ENCODE peak calls at places on chromosomes 16 and 17, in eight cellular contexts. One of them, this sample, is unnamed. For H3K4me1 and H3K36me3, the result is how much of the 10 kb centered on the place peaks cover.

GRCh38 chr16:70574595-70575271 is 51.1 kb downstream of the SF3B3 start:
- DNase-seq in IMR-90: peak
- DNase-seq in left ventricle myocardium inferior: no peak
- DNase-seq in aorta: no peak
- DNase-seq in esophagus squamous epithelium: no peak
- DNase-seq in adrenal gland: no peak
- DNase-seq in CD8-positive, alpha-beta T cell: no peak
- DNase-seq in A673: no peak
- DNase-seq in this sample: no peak

GRCh38 chr16:89320717-89321501 is 103.4 kb downstream of the ZNF778 start:
- DNase-seq in A673: peak
- DNase-seq in adrenal gland: peak
- DNase-seq in esophagus squamous epithelium: no peak
- DNase-seq in CD8-positive, alpha-beta T cell: no peak
- DNase-seq in IMR-90: peak
- DNase-seq in aorta: no peak
- DNase-seq in left ventricle myocardium inferior: peak
- DNase-seq in this sample: no peak

GRCh38 chr17:72710185-72710584 is 382.3 kb downstream of the SLC39A11 start:
- DNase-seq in A673: no peak
- DNase-seq in left ventricle myocardium inferior: no peak
- DNase-seq in esophagus squamous epithelium: no peak
- DNase-seq in aorta: no peak
- DNase-seq in adrenal gland: no peak
- DNase-seq in CD8-positive, alpha-beta T cell: no peak
- DNase-seq in IMR-90: no peak
- DNase-seq in this sample: no peak

GRCh38 chr17:62614142-62614541 is 13.3 kb upstream of the MRC2 start:
- DNase-seq in CD8-positive, alpha-beta T cell: no peak
- DNase-seq in aorta: no peak
- DNase-seq in IMR-90: peak
- DNase-seq in esophagus squamous epithelium: no peak
- DNase-seq in A673: no peak
- DNase-seq in left ventricle myocardium inferior: no peak
- DNase-seq in adrenal gland: no peak
- DNase-seq in this sample: no peak

GRCh38 chr16:65315004-65315398 is 193.1 kb upstream of the CDH11 start:
- DNase-seq in adrenal gland: peak
- DNase-seq in A673: no peak
- DNase-seq in left ventricle myocardium inferior: peak
- DNase-seq in IMR-90: no peak
- DNase-seq in aorta: peak
- DNase-seq in CD8-positive, alpha-beta T cell: no peak
- DNase-seq in esophagus squamous epithelium: no peak
- DNase-seq in this sample: no peak

GRCh38 chr17:5757306-5757907 is 173.1 kb upstream of the NLRP1 start:
- DNase-seq in esophagus squamous epithelium: no peak
- DNase-seq in CD8-positive, alpha-beta T cell: no peak
- DNase-seq in IMR-90: no peak
- DNase-seq in left ventricle myocardium inferior: no peak
- DNase-seq in aorta: no peak
- DNase-seq in A673: no peak
- DNase-seq in adrenal gland: peak
- DNase-seq in this sample: no peak

GRCh38 chr16:12120331-12120981 is 143.9 kb downstream of the SNX29 start:
- DNase-seq in esophagus squamous epithelium: no peak
- DNase-seq in CD8-positive, alpha-beta T cell: no peak
- DNase-seq in aorta: peak
- DNase-seq in A673: peak
- DNase-seq in left ventricle myocardium inferior: peak
- DNase-seq in IMR-90: peak
- DNase-seq in adrenal gland: peak
- DNase-seq in this sample: no peak

GRCh38 chr17:44235583-44235936 is 16.1 kb upstream of the UBTF start:
- DNase-seq in aorta: no peak
- DNase-seq in IMR-90: peak
- DNase-seq in CD8-positive, alpha-beta T cell: no peak
- DNase-seq in esophagus squamous epithelium: no peak
- DNase-seq in adrenal gland: no peak
- DNase-seq in A673: no peak
- DNase-seq in left ventricle myocardium inferior: no peak
- DNase-seq in this sample: no peak

GRCh38 chr16:3596101-3596861 is 15.1 kb downstream of the SLX4 start:
- DNase-seq in IMR-90: no peak
- DNase-seq in left ventricle myocardium inferior: no peak
- DNase-seq in adrenal gland: no peak
- DNase-seq in esophagus squamous epithelium: no peak
- DNase-seq in aorta: peak
- DNase-seq in CD8-positive, alpha-beta T cell: no peak
- DNase-seq in A673: no peak
- DNase-seq in this sample: no peak

GRCh38 chr17:33968350-33969044 is 286.6 kb upstream of the CCL2 start:
- DNase-seq in A673: no peak
- DNase-seq in CD8-positive, alpha-beta T cell: peak
- DNase-seq in esophagus squamous epithelium: no peak
- DNase-seq in adrenal gland: no peak
- DNase-seq in aorta: no peak
- DNase-seq in left ventricle myocardium inferior: no peak
- DNase-seq in IMR-90: no peak
- DNase-seq in this sample: peak

GRCh38 chr17:8365143-8365542 is 11.4 kb downstream of the KRABD2 start:
- DNase-seq in left ventricle myocardium inferior: no peak
- DNase-seq in CD8-positive, alpha-beta T cell: no peak
- DNase-seq in adrenal gland: no peak
- DNase-seq in A673: no peak
- DNase-seq in aorta: no peak
- DNase-seq in esophagus squamous epithelium: no peak
- DNase-seq in IMR-90: peak
- DNase-seq in this sample: no peak

GRCh38 chr17:82112866-82113390 is 14.9 kb upstream of the FASN start:
- DNase-seq in IMR-90: no peak
- DNase-seq in adrenal gland: no peak
- DNase-seq in A673: no peak
- DNase-seq in esophagus squamous epithelium: no peak
- DNase-seq in CD8-positive, alpha-beta T cell: no peak
- DNase-seq in aorta: no peak
- DNase-seq in left ventricle myocardium inferior: no peak
- DNase-seq in this sample: no peak

GRCh38 chr17:69525920-69526841 is 111.7 kb downstream of the MAP2K6 start:
- DNase-seq in aorta: no peak
- DNase-seq in CD8-positive, alpha-beta T cell: no peak
- DNase-seq in A673: peak
- DNase-seq in left ventricle myocardium inferior: peak
- DNase-seq in esophagus squamous epithelium: no peak
- DNase-seq in IMR-90: peak
- DNase-seq in adrenal gland: peak
- DNase-seq in this sample: no peak

GRCh38 chr16:85353839-85354622 is 241.8 kb upstream of the CIBAR2 start:
- DNase-seq in aorta: no peak
- DNase-seq in adrenal gland: no peak
- DNase-seq in esophagus squamous epithelium: no peak
- DNase-seq in A673: no peak
- DNase-seq in IMR-90: no peak
- DNase-seq in CD8-positive, alpha-beta T cell: no peak
- DNase-seq in left ventricle myocardium inferior: no peak
- DNase-seq in this sample: no peak

GRCh38 chr16:11781773-11782172 is 15.3 kb downstream of the ZC3H7A start:
- DNase-seq in left ventricle myocardium inferior: no peak
- DNase-seq in esophagus squamous epithelium: no peak
- DNase-seq in aorta: no peak
- DNase-seq in A673: peak
- DNase-seq in adrenal gland: no peak
- DNase-seq in IMR-90: no peak
- DNase-seq in CD8-positive, alpha-beta T cell: no peak
- DNase-seq in this sample: no peak

GRCh38 chr17:42291136-42291535 is 2.8 kb downstream of the STAT5A start:
- DNase-seq in A673: no peak
- DNase-seq in esophagus squamous epithelium: no peak
- DNase-seq in CD8-positive, alpha-beta T cell: no peak
- DNase-seq in IMR-90: no peak
- DNase-seq in adrenal gland: peak
- DNase-seq in aorta: peak
- DNase-seq in left ventricle myocardium inferior: no peak
- DNase-seq in this sample: no peak

GRCh38 chr16:67967183-67967955 is 1.1 kb downstream of the SLC12A4 start:
- DNase-seq in esophagus squamous epithelium: no peak
- DNase-seq in aorta: no peak
- DNase-seq in left ventricle myocardium inferior: no peak
- DNase-seq in A673: peak
- DNase-seq in IMR-90: no peak
- DNase-seq in adrenal gland: no peak
- DNase-seq in CD8-positive, alpha-beta T cell: peak
- DNase-seq in this sample: peak

GRCh38 chr17:57132663-57133062 is 47.6 kb downstream of the AKAP1 start:
- DNase-seq in left ventricle myocardium inferior: no peak
- DNase-seq in esophagus squamous epithelium: no peak
- DNase-seq in IMR-90: no peak
- DNase-seq in aorta: no peak
- DNase-seq in A673: no peak
- DNase-seq in adrenal gland: no peak
- DNase-seq in CD8-positive, alpha-beta T cell: no peak
- DNase-seq in this sample: no peak

GRCh38 chr17:51147641-51148040 is 5.7 kb upstream of the NME1 start:
- DNase-seq in CD8-positive, alpha-beta T cell: no peak
- DNase-seq in IMR-90: peak
- DNase-seq in adrenal gland: no peak
- DNase-seq in esophagus squamous epithelium: no peak
- DNase-seq in left ventricle myocardium inferior: no peak
- DNase-seq in A673: no peak
- DNase-seq in aorta: no peak
- DNase-seq in this sample: no peak
- H3K4me1 ChIP-seq in CD8-positive, alpha-beta T cell: under half
- H3K4me1 ChIP-seq in IMR-90: under half
- H3K4me1 ChIP-seq in adrenal gland: under half
- H3K4me1 ChIP-seq in esophagus squamous epithelium: under half
- H3K4me1 ChIP-seq in left ventricle myocardium inferior: under half
- H3K4me1 ChIP-seq in A673: under half
- H3K4me1 ChIP-seq in aorta: under half
- H3K4me1 ChIP-seq in this sample: under half

DNA sequence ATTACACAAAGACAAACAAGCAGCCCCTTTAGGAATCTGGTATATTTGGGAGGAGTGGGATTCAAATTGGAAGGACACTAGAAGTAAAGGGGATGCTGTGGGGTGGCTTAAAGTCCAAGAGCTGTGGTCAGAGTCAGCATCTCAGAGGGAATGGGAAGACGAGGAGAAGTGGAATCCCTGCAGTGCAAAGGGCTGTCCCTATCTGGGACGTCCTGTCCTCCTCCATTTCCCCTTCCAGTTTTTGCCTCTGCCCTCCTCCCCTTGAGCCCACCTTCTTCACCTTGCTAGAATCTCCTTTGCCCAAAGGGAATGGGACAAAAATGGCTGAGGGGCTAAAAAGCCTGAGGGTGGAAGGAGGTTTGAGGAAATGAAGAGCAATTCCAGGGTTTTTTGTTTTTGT is 4.2 kb upstream of the PLXDC1 start:
- DNase-seq in IMR-90: no peak
- DNase-seq in adrenal gland: no peak
- DNase-seq in aorta: no peak
- DNase-seq in A673: no peak
- DNase-seq in esophagus squamous epithelium: no peak
- DNase-seq in left ventricle myocardium inferior: no peak
- DNase-seq in CD8-positive, alpha-beta T cell: no peak
- DNase-seq in this sample: no peak
- H3K4me3 ChIP-seq in IMR-90: no peak
- H3K4me3 ChIP-seq in adrenal gland: no peak
- H3K4me3 ChIP-seq in aorta: no peak
- H3K4me3 ChIP-seq in A673: no peak
- H3K4me3 ChIP-seq in esophagus squamous epithelium: no peak
- H3K4me3 ChIP-seq in left ventricle myocardium inferior: no peak
- H3K4me3 ChIP-seq in CD8-positive, alpha-beta T cell: no peak
- H3K4me3 ChIP-seq in this sample: no peak

GRCh38 chr17:79925242-79925957 is 86.2 kb upstream of the CBX4 start:
- DNase-seq in esophagus squamous epithelium: no peak
- DNase-seq in IMR-90: peak
- DNase-seq in aorta: no peak
- DNase-seq in A673: no peak
- DNase-seq in CD8-positive, alpha-beta T cell: no peak
- DNase-seq in left ventricle myocardium inferior: peak
- DNase-seq in adrenal gland: peak
- DNase-seq in this sample: no peak
- H3K36me3 ChIP-seq in esophagus squamous epithelium: under half
- H3K36me3 ChIP-seq in IMR-90: under half
- H3K36me3 ChIP-seq in aorta: under half
- H3K36me3 ChIP-seq in A673: under half
- H3K36me3 ChIP-seq in CD8-positive, alpha-beta T cell: under half
- H3K36me3 ChIP-seq in left ventricle myocardium inferior: under half
- H3K36me3 ChIP-seq in adrenal gland: under half
- H3K36me3 ChIP-seq in this sample: under half

GRCh38 chr16:61579195-61579594 is 457.0 kb downstream of the CDH8 start:
- DNase-seq in left ventricle myocardium inferior: no peak
- DNase-seq in esophagus squamous epithelium: no peak
- DNase-seq in CD8-positive, alpha-beta T cell: no peak
- DNase-seq in IMR-90: no peak
- DNase-seq in aorta: no peak
- DNase-seq in adrenal gland: no peak
- DNase-seq in A673: no peak
- DNase-seq in this sample: no peak
- H3K4me1 ChIP-seq in left ventricle myocardium inferior: under half
- H3K4me1 ChIP-seq in esophagus squamous epithelium: under half
- H3K4me1 ChIP-seq in CD8-positive, alpha-beta T cell: under half
- H3K4me1 ChIP-seq in IMR-90: under half
- H3K4me1 ChIP-seq in aorta: under half
- H3K4me1 ChIP-seq in adrenal gland: under half
- H3K4me1 ChIP-seq in A673: under half
- H3K4me1 ChIP-seq in this sample: under half

GRCh38 chr17:78466786-78467715 is 88.6 kb downstream of the PGS1 start:
- DNase-seq in aorta: no peak
- DNase-seq in A673: no peak
- DNase-seq in esophagus squamous epithelium: no peak
- DNase-seq in IMR-90: no peak
- DNase-seq in CD8-positive, alpha-beta T cell: no peak
- DNase-seq in adrenal gland: no peak
- DNase-seq in left ventricle myocardium inferior: no peak
- DNase-seq in this sample: no peak
- H3K4me3 ChIP-seq in aorta: no peak
- H3K4me3 ChIP-seq in A673: no peak
- H3K4me3 ChIP-seq in esophagus squamous epithelium: no peak
- H3K4me3 ChIP-seq in IMR-90: no peak
- H3K4me3 ChIP-seq in CD8-positive, alpha-beta T cell: no peak
- H3K4me3 ChIP-seq in adrenal gland: no peak
- H3K4me3 ChIP-seq in left ventricle myocardium inferior: no peak
- H3K4me3 ChIP-seq in this sample: no peak

DNA sequence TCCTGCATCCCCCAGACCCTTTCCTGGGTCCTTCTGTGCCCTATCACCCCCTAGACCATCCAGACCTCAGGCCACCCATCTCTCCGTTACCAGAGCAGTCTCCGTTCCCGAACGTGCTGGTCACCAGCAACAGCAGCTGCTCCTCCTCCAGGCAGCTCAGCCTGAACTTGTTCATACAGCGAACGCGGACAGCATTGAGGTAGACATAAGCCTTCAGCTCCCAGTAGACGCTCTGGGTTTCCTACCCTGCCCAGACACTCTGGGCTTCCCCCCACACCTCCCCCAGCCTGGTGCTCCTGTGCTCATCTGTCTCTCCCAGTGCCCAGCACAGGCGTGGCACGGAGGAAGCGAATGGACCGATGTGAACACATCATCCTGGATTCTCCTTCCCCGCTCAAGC is 41.6 kb upstream of the RNFT1 start:
- DNase-seq in adrenal gland: no peak
- DNase-seq in left ventricle myocardium inferior: no peak
- DNase-seq in esophagus squamous epithelium: no peak
- DNase-seq in IMR-90: no peak
- DNase-seq in aorta: peak
- DNase-seq in A673: no peak
- DNase-seq in CD8-positive, alpha-beta T cell: no peak
- DNase-seq in this sample: no peak
- H3K36me3 ChIP-seq in adrenal gland: under half
- H3K36me3 ChIP-seq in left ventricle myocardium inferior: under half
- H3K36me3 ChIP-seq in esophagus squamous epithelium: under half
- H3K36me3 ChIP-seq in IMR-90: under half
- H3K36me3 ChIP-seq in aorta: under half
- H3K36me3 ChIP-seq in A673: under half
- H3K36me3 ChIP-seq in CD8-positive, alpha-beta T cell: under half
- H3K36me3 ChIP-seq in this sample: under half